ENCODE peak calls at places on chromosomes 11 and 22, in eight cellular contexts. N is fibroblast of lung, A is stomach, E is left ventricle myocardium inferior, G is pancreas, X is heart left ventricle, B is aorta, O is PC-3. H is an unnamed sample. For H3K4me1, the result is how much of the 10 kb centered on the place peaks cover.

GRCh38 chr11:32325187-32325586 is 110.2 kb downstream of the WT1 start:
- DNase-seq in N (no peak), A (no peak), E (no peak), G (no peak), X (no peak), B (no peak), O (no peak), H (no peak)

GRCh38 chr11:128026596-128026995 is 560.8 kb downstream of the ETS1 start:
- DNase-seq in N (peak), A (no peak), E (no peak), G (no peak), X (no peak), B (no peak), O (peak), H (no peak)

GRCh38 chr11:77322506-77322905 is 21.0 kb upstream of the GDPD4 start:
- DNase-seq in N (peak), A (no peak), E (no peak), G (no peak), X (no peak), B (no peak), O (no peak), H (peak)

GRCh38 chr11:60970369-60970774 is 1.1 kb upstream of the CD6 start:
- DNase-seq in N (peak), A (peak), E (peak), G (peak), X (peak), B (peak), O (peak), H (peak)

GRCh38 chr11:88484873-88485621 is 147.5 kb upstream of the CTSC start:
- DNase-seq in N (peak), A (no peak), E (no peak), G (peak), X (no peak), B (no peak), O (peak), H (peak)

GRCh38 chr22:18000441-18001039 is 23.8 kb downstream of the MICAL3 start:
- DNase-seq in N (no peak), A (no peak), E (no peak), G (peak), X (no peak), B (peak), O (peak), H (no peak)

GRCh38 chr22:41826430-41827383 is 6.2 kb upstream of the SREBF2 start:
- DNase-seq in N (peak), A (no peak), E (no peak), G (peak), X (no peak), B (no peak), O (no peak), H (peak)

GRCh38 chr11:131866535-131867400 is 496.4 kb downstream of the NTM start:
- DNase-seq in N (no peak), A (no peak), E (no peak), G (no peak), X (no peak), B (no peak), O (no peak), H (no peak)

GRCh38 chr22:44335903-44336803 is 23.4 kb upstream of the SHISAL1 start:
- DNase-seq in N (no peak), A (peak), E (no peak), G (no peak), X (no peak), B (no peak), O (peak), H (no peak)

GRCh38 chr22:19614546-19614884 is 90.3 kb upstream of the CLDN5 start:
- DNase-seq in N (no peak), A (no peak), E (no peak), G (no peak), X (no peak), B (peak), O (no peak), H (no peak)

GRCh38 chr22:31124290-31124689 is 1.5 kb downstream of the INPP5J start:
- DNase-seq in N (no peak), A (no peak), E (no peak), G (no peak), X (no peak), B (peak), O (no peak), H (no peak)

GRCh38 chr22:38167988-38168407 is 13.6 kb downstream of the PLA2G6 start:
- DNase-seq in N (no peak), A (peak), E (peak), G (no peak), X (peak), B (no peak), O (no peak), H (no peak)

DNA sequence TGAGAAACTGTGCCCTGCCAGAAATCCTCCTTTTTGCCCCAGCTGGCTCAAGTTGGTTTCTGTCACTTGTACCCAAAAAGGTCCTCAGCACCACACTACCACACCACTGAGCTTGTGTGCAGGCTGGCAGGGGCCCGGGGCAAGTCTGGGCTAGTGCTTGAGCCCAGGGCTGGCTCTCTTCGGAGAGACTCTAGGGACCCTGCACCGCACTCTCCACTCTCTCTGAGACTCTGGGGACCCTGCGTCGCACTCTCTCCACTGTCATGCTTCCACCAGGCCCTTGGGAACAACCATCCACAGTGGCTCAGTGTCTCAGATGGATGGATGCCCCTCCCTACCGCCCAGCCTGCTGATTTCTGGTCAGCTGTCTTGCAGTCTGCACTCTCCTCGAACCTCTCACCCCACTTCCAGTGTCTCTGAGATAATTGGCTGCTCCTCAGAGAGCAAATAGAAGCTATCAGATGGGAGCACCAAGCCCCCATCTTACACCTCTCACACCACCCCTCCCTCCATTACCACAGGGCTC is 2.0 kb upstream of the SBF1 start:
- DNase-seq in N (no peak), A (no peak), E (no peak), G (no peak), X (no peak), B (no peak), O (no peak), H (no peak)
- H3K4me1 ChIP-seq in N (under half), A (under half), E (under half), G (under half), X (under half), B (under half), O (under half), H (under half)

GRCh38 chr11:16963316-16963876 is 50.8 kb downstream of the PLEKHA7 start:
- DNase-seq in N (no peak), A (no peak), E (no peak), G (no peak), X (no peak), B (no peak), O (no peak), H (no peak)
- H3K4me1 ChIP-seq in N (under half), A (under half), E (under half), G (under half), X (under half), B (under half), O (under half), H (under half)

DNA sequence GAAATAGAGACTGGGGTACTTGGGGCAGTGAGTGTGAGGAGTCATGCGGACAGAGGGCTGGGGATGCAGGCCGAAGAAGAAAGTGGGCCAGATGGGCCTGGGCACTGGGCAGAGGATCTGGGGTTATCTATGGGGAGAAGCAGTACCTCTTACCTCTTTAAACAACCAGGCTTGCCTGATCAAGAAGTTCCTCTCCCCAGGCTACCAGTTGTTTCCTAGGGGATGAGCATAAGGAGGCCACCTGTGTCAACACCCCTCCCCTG is 98.4 kb upstream of the PITPNB start:
- DNase-seq in N (no peak), A (no peak), E (no peak), G (no peak), X (no peak), B (no peak), O (no peak), H (no peak)
- H3K4me1 ChIP-seq in N (under half), A (under half), E (under half), G (under half), X (under half), B (under half), O (under half), H (under half)

GRCh38 chr11:63764712-63765631 is 3.6 kb downstream of the ZFTA start:
- DNase-seq in N (peak), A (no peak), E (no peak), G (peak), X (no peak), B (no peak), O (no peak), H (peak)

GRCh38 chr11:63763506-63764200 is 4.9 kb downstream of the ZFTA start:
- DNase-seq in N (peak), A (no peak), E (peak), G (no peak), X (peak), B (peak), O (no peak), H (no peak)

GRCh38 chr11:63762662-63763505 is 5.7 kb downstream of the ZFTA start:
- DNase-seq in N (peak), A (peak), E (peak), G (peak), X (peak), B (peak), O (peak), H (peak)

GRCh38 chr11:63765688-63766241 is 2.8 kb downstream of the ZFTA start:
- DNase-seq in N (no peak), A (no peak), E (no peak), G (no peak), X (no peak), B (peak), O (no peak), H (no peak)

GRCh38 chr11:63764201-63764711 is 4.3 kb downstream of the ZFTA start:
- DNase-seq in N (no peak), A (no peak), E (peak), G (no peak), X (no peak), B (no peak), O (no peak), H (no peak)
- H3K4me1 ChIP-seq in N (under half), A (under half), E (half or more), G (under half), X (under half), B (under half), O (under half), H (under half)

GRCh38 chr11:3093281-3094191 is 36.3 kb upstream of the CARS1 start:
- DNase-seq in N (no peak), A (peak), E (no peak), G (no peak), X (no peak), B (peak), O (no peak), H (no peak)

GRCh38 chr11:3091846-3092602 is 34.8 kb upstream of the CARS1 start:
- DNase-seq in N (peak), A (peak), E (peak), G (peak), X (peak), B (peak), O (peak), H (peak)

GRCh38 chr11:3095712-3096361 is 38.6 kb upstream of the CARS1 start:
- DNase-seq in N (peak), A (peak), E (no peak), G (no peak), X (no peak), B (peak), O (peak), H (peak)

GRCh38 chr11:3092603-3093141 is 35.4 kb upstream of the CARS1 start:
- DNase-seq in N (no peak), A (peak), E (no peak), G (no peak), X (no peak), B (peak), O (no peak), H (no peak)

DNA sequence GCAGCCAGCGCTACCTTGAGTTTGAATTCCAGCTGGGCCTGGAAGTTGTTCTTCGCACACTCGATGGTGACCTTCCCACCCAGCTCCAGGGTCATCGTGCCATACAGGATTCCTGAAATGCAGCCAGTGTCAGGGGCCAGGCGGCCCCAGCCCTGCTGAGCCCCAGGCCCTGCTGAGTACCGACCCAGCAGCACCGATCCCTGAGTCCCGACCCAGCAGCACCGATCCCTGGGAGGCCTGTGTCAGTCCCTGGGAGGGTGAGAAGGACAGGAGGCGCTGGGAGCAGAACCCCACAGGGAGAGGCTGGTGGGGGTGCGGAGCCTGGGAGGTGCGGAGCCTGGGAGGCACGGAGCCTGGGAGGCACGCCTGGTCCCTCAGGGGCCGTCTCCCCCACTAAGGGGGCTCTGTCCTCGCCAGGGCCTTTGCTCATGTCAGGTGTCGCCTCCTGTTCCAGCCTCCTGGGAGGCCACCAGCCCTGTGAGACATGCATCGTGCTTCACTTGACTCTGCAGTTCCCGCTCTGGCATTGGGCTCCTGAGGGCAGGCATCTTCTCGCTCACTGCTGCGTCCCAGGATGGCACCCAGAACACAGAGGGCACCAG is 37.1 kb upstream of the CARS1 start:
- DNase-seq in N (no peak), A (peak), E (no peak), G (no peak), X (no peak), B (no peak), O (no peak), H (no peak)
- H3K4me1 ChIP-seq in N (under half), A (under half), E (under half), G (under half), X (under half), B (under half), O (under half), H (under half)

GRCh38 chr11:64744544-64745218 is 739 bp upstream of the RASGRP2 start:
- DNase-seq in N (no peak), A (no peak), E (no peak), G (no peak), X (peak), B (peak), O (no peak), H (no peak)
- H3K4me1 ChIP-seq in N (under half), A (under half), E (under half), G (under half), X (under half), B (under half), O (under half), H (under half)

GRCh38 chr11:62881579-62882427 is 1.1 kb downstream of the SLC3A2 start:
- DNase-seq in N (peak), A (peak), E (peak), G (peak), X (peak), B (peak), O (peak), H (peak)

GRCh38 chr11:62880803-62881578 is at the start of gene SLC3A2:
- DNase-seq in N (peak), A (peak), E (peak), G (peak), X (peak), B (peak), O (peak), H (peak)

GRCh38 chr11:62880231-62880802 is 379 bp upstream of the SLC3A2 start:
- DNase-seq in N (peak), A (no peak), E (no peak), G (no peak), X (no peak), B (peak), O (peak), H (no peak)

GRCh38 chr11:62879150-62879549 is 1.5 kb upstream of the SLC3A2 start:
- DNase-seq in N (no peak), A (no peak), E (no peak), G (no peak), X (no peak), B (no peak), O (no peak), H (no peak)

DNA sequence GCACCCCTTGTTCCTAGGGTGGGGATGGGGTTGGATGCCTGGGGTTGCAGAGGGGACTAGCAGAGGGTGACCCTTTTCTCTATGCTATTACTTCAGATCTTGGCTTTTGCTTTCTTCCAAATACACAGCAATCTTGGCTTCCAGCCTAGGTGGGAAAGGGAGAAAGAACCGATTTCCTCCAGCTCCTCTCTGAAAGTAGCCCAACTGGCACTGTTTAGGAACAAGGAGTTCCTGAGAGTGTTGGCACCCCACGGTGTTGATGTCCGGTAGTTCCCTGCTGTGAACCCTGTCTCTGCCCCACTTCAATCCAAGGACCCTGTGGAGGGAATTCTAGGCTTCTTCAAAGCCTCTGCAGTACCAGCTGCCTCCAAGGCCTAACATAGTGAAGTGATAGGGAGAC is 1.1 kb upstream of the SLC3A2 start:
- DNase-seq in N (peak), A (peak), E (no peak), G (no peak), X (no peak), B (no peak), O (no peak), H (no peak)
- H3K4me1 ChIP-seq in N (under half), A (half or more), E (half or more), G (half or more), X (under half), B (under half), O (under half), H (under half)

DNA sequence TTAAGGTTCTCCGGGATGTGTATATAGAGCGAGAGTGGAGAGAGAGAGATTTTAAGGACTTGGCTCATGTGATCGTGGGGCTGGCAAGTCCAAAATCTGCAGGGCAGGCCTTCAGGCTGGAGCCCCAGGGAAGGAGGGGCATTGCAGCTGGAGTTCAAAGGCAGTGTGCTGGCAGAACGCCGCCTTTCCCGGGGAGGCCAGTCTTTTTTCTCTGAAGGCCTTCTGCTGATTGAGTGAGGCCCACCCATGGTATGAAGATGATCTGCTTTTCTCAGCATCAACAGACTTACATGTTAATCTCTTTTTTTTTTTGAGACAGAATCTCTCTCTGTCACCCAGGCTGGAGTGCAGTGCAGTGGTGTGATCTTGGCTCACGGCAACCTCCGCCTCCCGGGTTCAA is 25.4 kb downstream of the FBLN1 start:
- DNase-seq in N (peak), A (no peak), E (no peak), G (no peak), X (no peak), B (no peak), O (no peak), H (no peak)
- H3K4me1 ChIP-seq in N (under half), A (under half), E (under half), G (under half), X (under half), B (under half), O (under half), H (under half)

DNA sequence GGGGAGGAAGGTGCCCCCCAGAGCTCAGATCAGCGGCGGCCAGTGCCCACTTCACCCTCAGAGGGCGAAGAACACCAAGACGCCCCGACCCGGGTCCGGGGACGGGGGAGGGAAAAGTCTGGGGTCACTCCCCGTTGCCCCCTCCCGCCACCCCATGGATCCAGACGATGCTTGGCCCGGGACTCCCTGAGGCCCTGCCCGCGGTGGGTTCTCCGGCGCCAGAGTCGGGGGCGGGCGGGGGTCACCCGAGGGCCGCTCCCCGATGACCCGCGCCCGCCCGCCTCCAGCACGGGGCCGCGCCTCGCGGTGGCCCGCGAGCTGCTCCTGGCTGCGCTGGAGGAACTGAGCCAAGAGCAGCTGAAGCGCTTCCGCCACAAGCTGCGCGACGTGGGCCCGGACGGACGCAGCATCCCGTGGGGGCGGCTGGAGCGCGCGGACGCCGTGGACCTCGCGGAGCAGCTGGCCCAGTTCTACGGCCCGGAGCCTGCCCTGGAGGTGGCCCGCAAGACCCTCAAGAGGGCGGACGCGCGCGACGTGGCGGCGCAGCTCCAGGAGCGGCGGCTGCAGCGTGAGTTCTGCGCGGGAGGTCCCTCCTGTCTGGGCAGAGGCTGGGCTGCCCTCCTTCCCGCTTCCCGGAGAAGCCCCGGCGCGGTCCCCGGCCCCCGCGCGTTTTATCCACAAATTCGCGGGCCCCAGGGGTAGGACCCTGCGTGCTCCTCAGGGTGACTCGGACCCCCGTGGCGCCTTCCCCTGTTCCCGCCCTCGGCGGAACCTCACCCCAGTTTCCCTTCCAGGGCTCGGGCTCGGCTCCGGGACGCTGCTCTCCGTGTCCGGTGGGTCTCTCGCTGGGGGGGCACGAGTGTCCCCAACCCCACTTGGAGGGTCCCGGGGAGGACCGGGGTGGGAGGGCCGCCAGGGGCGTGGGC is 1.1 kb downstream of the NLRP6 start:
- DNase-seq in N (no peak), A (no peak), E (no peak), G (peak), X (peak), B (no peak), O (no peak), H (peak)
- H3K4me1 ChIP-seq in N (under half), A (under half), E (under half), G (under half), X (under half), B (under half), O (under half), H (under half)